ENCODE peak calls at places on chromosomes 11 and 22, in eight cellular contexts. H is iPS DF 6.9, Z is kidney, W is cardiac muscle cell, M is lung, X is adrenal gland, V is psoas muscle, I is mammary epithelial cell. Q is an unnamed sample.

GRCh38 chr11:121482231-121483129 is 29.7 kb upstream of the SORL1-AS1 start:
- DNase-seq in M (no peak), V (no peak), I (no peak), X (no peak), H (no peak), W (peak; percentile 34), Z (no peak), Q (peak; percentile 83)

GRCh38 chr11:34345012-34345804 is 12.6 kb downstream of the ABTB2 start:
- DNase-seq in I (peak; percentile 87), X (no peak), H (no peak), V (peak; percentile 69), M (no peak), Z (peak; percentile 76), W (peak; percentile 77), Q (no peak)

GRCh38 chr22:45221201-45221600 is 19.5 kb downstream of the KIAA0930 start:
- DNase-seq in W (no peak), Z (no peak), V (no peak), I (no peak), X (no peak), M (no peak), H (no peak), Q (no peak)

GRCh38 chr11:65274734-65275682 is 13.2 kb downstream of the POLA2 start:
- DNase-seq in X (peak; percentile 83), H (no peak), V (peak; percentile 79), W (peak; percentile 99), Z (peak; percentile 72), I (peak; percentile 74), M (peak; percentile 84), Q (no peak)

GRCh38 chr11:134049303-134049702 is 19.6 kb upstream of the JAM3 start:
- DNase-seq in W (no peak), X (no peak), M (no peak), V (no peak), Z (no peak), H (no peak), I (no peak), Q (no peak)

GRCh38 chr11:117410861-117411725 is 83.4 kb downstream of the CEP164 start:
- DNase-seq in W (no peak), M (no peak), H (no peak), I (no peak), Z (no peak), V (no peak), X (no peak), Q (no peak)

GRCh38 chr11:13965337-13965736 is 2.8 kb downstream of the SPON1 start:
- DNase-seq in V (no peak), X (no peak), Z (no peak), M (no peak), W (no peak), I (no peak), H (no peak), Q (no peak)

GRCh38 chr11:117815262-117815803 is 9.2 kb downstream of the FXYD2 start:
- DNase-seq in I (no peak), H (no peak), Z (peak; percentile 80), X (peak; percentile 69), V (peak; percentile 51), M (no peak), W (no peak), Q (peak; percentile 78)

GRCh38 chr11:8728566-8728965 is 46.0 kb downstream of the RPL27A start:
- DNase-seq in M (no peak), Z (no peak), W (peak; percentile 39), V (no peak), I (no peak), H (no peak), X (peak; percentile 62), Q (no peak)

GRCh38 chr11:131275580-131275979 is 94.8 kb upstream of the NTM start:
- DNase-seq in Z (no peak), V (no peak), W (no peak), I (no peak), X (no peak), H (no peak), M (no peak), Q (no peak)

GRCh38 chr11:111623527-111624030 is 21.3 kb downstream of the SIK2 start:
- DNase-seq in V (no peak), X (no peak), M (no peak), I (peak; percentile 62), W (no peak), Z (no peak), H (no peak), Q (no peak)

GRCh38 chr22:45602824-45603301 is 68.8 kb upstream of the ATXN10 start:
- DNase-seq in V (no peak), I (no peak), Z (peak; percentile 73), W (peak; percentile 48), M (no peak), X (no peak), H (peak; percentile 75), Q (no peak)

GRCh38 chr11:72189448-72190250 is 2.3 kb upstream of the FOLR1 start:
- DNase-seq in Z (peak; percentile 77), I (no peak), X (peak; percentile 21), V (no peak), H (no peak), W (no peak), M (peak; percentile 70), Q (no peak)

GRCh38 chr22:45526768-45527360 is 24.2 kb downstream of the FBLN1 start:
- DNase-seq in W (no peak), Z (no peak), X (no peak), H (no peak), M (no peak), I (no peak), V (no peak), Q (no peak)

GRCh38 chr22:41531422-41531727 is 12.9 kb downstream of the POLR3H start:
- DNase-seq in H (no peak), I (no peak), X (no peak), Z (no peak), V (no peak), M (no peak), W (no peak), Q (no peak)

GRCh38 chr11:79940165-79940564 is 499.3 kb upstream of the TENM4 start:
- DNase-seq in I (peak; percentile 6), V (no peak), Z (no peak), M (no peak), X (no peak), W (no peak), H (no peak), Q (no peak)

GRCh38 chr11:103798029-103798428 is 238.4 kb upstream of the DDI1 start:
- DNase-seq in Z (no peak), V (no peak), M (no peak), I (no peak), H (no peak), W (peak; percentile 94), X (no peak), Q (no peak)

GRCh38 chr11:783581-784015 is 6.3 kb downstream of the CEND1 start:
- DNase-seq in Z (peak; percentile 93), W (peak; percentile 80), H (peak; percentile 94), V (peak; percentile 96), X (peak; percentile 81), M (peak; percentile 84), I (peak; percentile 72), Q (no peak)

GRCh38 chr22:33361581-33361980 is 303.4 kb upstream of the SYN3 start:
- DNase-seq in V (no peak), I (peak; percentile 49), M (no peak), Z (no peak), H (no peak), W (no peak), X (no peak), Q (no peak)

GRCh38 chr11:297666-298405 is 1.5 kb downstream of the IFITM5 start:
- DNase-seq in Z (peak; percentile 73), X (no peak), I (no peak), H (no peak), W (no peak), M (no peak), V (peak; percentile 67), Q (peak; percentile 64)

DNA sequence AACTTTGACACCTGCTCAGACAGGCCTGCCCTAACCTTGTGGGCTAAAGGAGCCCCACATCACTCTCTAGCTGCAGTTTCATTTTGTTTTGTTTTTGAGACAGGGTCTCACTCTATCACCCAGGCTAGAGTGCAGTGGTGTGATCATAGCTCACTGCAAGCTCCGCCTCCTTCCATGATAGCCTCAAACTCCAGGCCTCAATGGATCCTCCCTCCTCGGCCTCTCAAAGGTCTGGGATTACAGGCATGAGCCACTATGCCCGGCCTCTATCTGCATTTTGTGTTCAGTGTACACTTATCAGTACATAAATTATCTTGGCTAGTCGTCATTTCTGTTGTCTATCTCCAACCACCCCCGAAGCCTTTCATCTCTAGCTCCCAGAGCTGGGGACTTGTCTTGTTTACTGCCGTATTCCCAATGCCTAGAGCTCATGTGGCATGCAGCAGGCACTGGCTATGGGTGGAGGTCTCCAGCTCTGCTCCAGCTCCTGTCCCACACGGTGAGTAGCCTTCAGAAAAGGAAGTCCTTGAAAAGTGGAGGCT is 22.1 kb upstream of the PEX26 start:
- DNase-seq in H (no peak), V (no peak), X (no peak), W (no peak), M (no peak), I (no peak), Z (no peak), Q (no peak)
- H3K4me1 ChIP-seq in H (no peaks in the 10 kb centered on the region), V (peaks cover 32% of the 10 kb centered on the region), X (peaks cover 27% of the 10 kb centered on the region), W (peaks cover 11% of the 10 kb centered on the region), M (no peaks in the 10 kb centered on the region), I (peaks cover 28% of the 10 kb centered on the region), Z (no peaks in the 10 kb centered on the region), Q (no peaks in the 10 kb centered on the region)

GRCh38 chr22:21651521-21652009 is 9.5 kb downstream of the SDF2L1 start:
- DNase-seq in X (no peak), W (no peak), H (no peak), I (no peak), M (no peak), Z (no peak), V (no peak), Q (no peak)
- H3K4me1 ChIP-seq in X (peaks cover 14% of the 10 kb centered on the region), W (peaks cover 13% of the 10 kb centered on the region), H (peaks cover 3% of the 10 kb centered on the region), I (peaks cover 14% of the 10 kb centered on the region), M (peaks cover 5% of the 10 kb centered on the region), Z (peaks cover 7% of the 10 kb centered on the region), V (peaks cover 10% of the 10 kb centered on the region), Q (peaks cover 21% of the 10 kb centered on the region)

GRCh38 chr22:42990131-42990838 is 24.7 kb downstream of the PACSIN2 start:
- DNase-seq in V (no peak), H (no peak), X (peak; percentile 87), M (no peak), W (peak; percentile 89), I (peak; percentile 88), Z (no peak), Q (no peak)
- H3K4me1 ChIP-seq in V (peaks cover 27% of the 10 kb centered on the region), H (peaks cover 9% of the 10 kb centered on the region), X (peaks cover 76% of the 10 kb centered on the region), M (peaks cover 11% of the 10 kb centered on the region), W (peaks cover 31% of the 10 kb centered on the region), I (peaks cover 46% of the 10 kb centered on the region), Z (peaks cover 12% of the 10 kb centered on the region), Q (no peaks in the 10 kb centered on the region)

DNA sequence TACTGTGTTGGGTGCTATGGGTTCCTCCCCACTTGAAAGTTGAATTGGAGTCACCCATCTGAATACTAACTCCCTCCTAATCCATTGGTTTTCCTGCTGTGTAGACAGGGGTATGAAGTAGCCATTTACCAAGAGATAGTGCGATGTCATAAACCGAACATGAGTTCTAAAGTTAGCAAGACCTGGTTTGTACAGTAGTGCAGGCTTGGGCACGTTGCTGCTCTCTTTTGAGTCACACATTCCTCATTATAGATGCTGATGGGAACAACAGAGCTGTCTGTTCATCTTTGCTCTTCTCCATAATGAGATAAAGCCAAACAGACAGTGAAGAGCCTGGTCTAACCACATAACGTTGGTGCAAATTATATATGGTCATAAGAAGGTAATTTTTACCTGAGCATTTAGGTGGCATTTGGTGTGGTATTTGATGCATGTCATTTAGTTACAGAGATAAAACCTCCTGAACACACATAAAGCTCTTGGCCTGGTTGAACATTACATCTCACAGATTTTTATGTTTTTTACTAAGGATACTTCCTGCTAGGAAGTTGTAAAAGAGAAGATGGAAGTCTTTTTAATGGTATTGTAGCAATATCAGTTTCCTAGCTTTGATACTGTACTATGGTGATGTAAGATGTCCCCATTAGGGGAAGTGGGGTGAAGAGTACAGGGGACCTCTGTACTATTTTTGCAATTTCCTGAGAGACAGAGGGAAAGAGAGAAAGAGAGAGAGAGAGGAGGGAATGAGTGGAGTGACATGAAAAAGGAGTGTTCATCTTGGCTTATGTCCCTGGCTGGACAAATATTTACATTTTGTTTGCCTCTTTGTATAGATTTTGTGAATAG is 27.9 kb downstream of the GRAP2 start:
- DNase-seq in V (no peak), W (no peak), H (no peak), M (no peak), I (peak; percentile 78), X (no peak), Z (no peak), Q (no peak)
- H3K4me1 ChIP-seq in V (no peaks in the 10 kb centered on the region), W (no peaks in the 10 kb centered on the region), H (no peaks in the 10 kb centered on the region), M (no peaks in the 10 kb centered on the region), I (peaks cover 18% of the 10 kb centered on the region), X (no peaks in the 10 kb centered on the region), Z (no peaks in the 10 kb centered on the region), Q (peaks cover 98% of the 10 kb centered on the region)

Q was measured in CD8-positive, alpha-beta memory T cell.